ENCODE peak calls at places on chromosomes 11 and 22, in seven cellular contexts. Q is activated CD8-positive, alpha-beta T cell treated with anti-CD3 and anti-CD28 coated beads, Interleukin-2, amount 10 ng/mL, durations not matched to agents 7 days and 5 days; O is foreskin keratinocyte; K is activated T-helper 17 cell treated with anti-CD3 and anti-CD28 coated beads, Interleukin-2, amount 50 U/mL, for 72 hours; N is lower lobe of right lung; Z is T-cell; U is PC-3. L is an unnamed sample.

GRCh38 chr11:118633319-118633690 is 25.9 kb downstream of the PHLDB1 start:
- ATAC-seq in N (no peak), Q (no peak), K (no peak), O (no peak), U (no peak), Z (no peak), L (no peak)

GRCh38 chr11:111370902-111371578 is 8.0 kb downstream of the POU2AF1 start:
- ATAC-seq in O (no peak), K (peak; percentile 92), Z (no peak), Q (no peak), N (no peak), U (no peak), L (no peak)

GRCh38 chr22:44550666-44551491 is 52.8 kb upstream of the RTL6 start:
- ATAC-seq in U (peak; percentile 78), K (peak; percentile 99), N (peak; percentile 88), Q (peak; percentile 47), Z (peak; percentile 38), O (no peak), L (peak; percentile 93)

GRCh38 chr11:75301131-75301530 is 50.3 kb downstream of the ARRB1 start:
- ATAC-seq in K (no peak), O (no peak), U (no peak), N (peak; percentile 90), Z (no peak), Q (no peak), L (peak; percentile 17)

GRCh38 chr11:20762980-20763379 is 93.6 kb downstream of the NELL1 start:
- ATAC-seq in O (no peak), Q (no peak), N (no peak), K (no peak), U (no peak), Z (no peak), L (no peak)

GRCh38 chr11:63944987-63945386 is 6.2 kb downstream of the NAA40 start:
- ATAC-seq in Z (no peak), O (no peak), U (no peak), K (no peak), N (no peak), Q (no peak), L (peak; percentile 12)

GRCh38 chr11:95358516-95359322 is 127.7 kb upstream of the SESN3 start:
- ATAC-seq in U (no peak), Z (no peak), Q (no peak), O (no peak), N (peak; percentile 47), K (no peak), L (peak; percentile 31)

GRCh38 chr22:21701384-21701971 is 34.1 kb downstream of the YPEL1 start:
- ATAC-seq in N (no peak), K (no peak), Z (no peak), U (no peak), Q (no peak), O (no peak), L (no peak)

GRCh38 chr22:33832558-33833151 is 87.6 kb downstream of the LARGE1 start:
- ATAC-seq in K (no peak), Q (no peak), O (no peak), Z (no peak), U (no peak), N (no peak), L (peak; percentile 28)

GRCh38 chr22:44755956-44756361 is 3.6 kb downstream of the ARHGAP8 start:
- ATAC-seq in U (peak; percentile 50), Z (no peak), O (peak; percentile 55), K (no peak), Q (no peak), N (peak; percentile 63), L (no peak)

GRCh38 chr11:32752001-32752400 is 42.5 kb downstream of the CCDC73 start:
- ATAC-seq in Q (no peak), K (no peak), U (no peak), Z (no peak), O (no peak), N (no peak), L (no peak)

GRCh38 chr11:4211991-4212390 is 117.4 kb downstream of the RRM1 start:
- ATAC-seq in O (no peak), Q (no peak), U (no peak), N (no peak), K (no peak), Z (no peak), L (no peak)

GRCh38 chr11:66595245-66595904 is 2.4 kb downstream of the CCS start:
- ATAC-seq in Q (peak; percentile 3), K (no peak), N (no peak), Z (no peak), U (no peak), O (no peak), L (no peak)

GRCh38 chr11:132347156-132348090 is 977.0 kb downstream of the NTM start:
- ATAC-seq in O (no peak), Z (no peak), Q (no peak), U (no peak), K (peak; percentile 43), N (no peak), L (no peak)

GRCh38 chr11:104823638-104824037 is 74.6 kb downstream of the CASP12 start:
- ATAC-seq in N (no peak), Z (no peak), K (no peak), O (no peak), Q (no peak), U (no peak), L (no peak)

GRCh38 chr11:86692317-86692716 is 19.9 kb upstream of the ME3 start:
- ATAC-seq in N (no peak), K (no peak), O (peak; percentile 52), Q (no peak), Z (no peak), U (no peak), L (no peak)

GRCh38 chr11:6531267-6531752 is 34.2 kb downstream of the DNHD1 start:
- ATAC-seq in O (peak; percentile 84), Q (peak; percentile 69), U (peak; percentile 71), N (peak; percentile 75), K (peak; percentile 57), Z (peak; percentile 59), L (no peak)

GRCh38 chr11:7436657-7437056 is 48.6 kb upstream of the OLFML1 start:
- ATAC-seq in N (peak; percentile 67), K (peak; percentile 82), Q (peak; percentile 78), U (no peak), Z (peak; percentile 66), O (no peak), L (no peak)

GRCh38 chr11:78822931-78823423 is 248.3 kb upstream of the NARS2 start:
- ATAC-seq in N (peak; percentile 95), Q (no peak), O (no peak), U (no peak), K (no peak), Z (no peak), L (no peak)

GRCh38 chr11:86116386-86116726 is 47.5 kb upstream of the PICALM start:
- ATAC-seq in Z (peak; percentile 74), U (peak; percentile 88), K (peak; percentile 99), O (peak; percentile 90), Q (peak; percentile 76), N (no peak), L (peak; percentile 37)

GRCh38 chr22:23749747-23750373 is 1.1 kb downstream of the ZNF70 start:
- ATAC-seq in U (no peak), O (no peak), Z (no peak), K (no peak), Q (no peak), N (no peak), L (no peak)

GRCh38 chr22:49793296-49793695 is 34.4 kb downstream of the BRD1 start:
- ATAC-seq in N (no peak), U (no peak), Q (no peak), O (no peak), Z (no peak), K (no peak), L (no peak)

GRCh38 chr22:41770715-41771452 is 29.6 kb upstream of the CCDC134 start:
- ATAC-seq in Q (no peak), K (peak; percentile 84), O (peak; percentile 60), N (no peak), U (no peak), Z (no peak), L (no peak)

GRCh38 chr11:92401507-92401906 is 176.9 kb downstream of the FAT3 start:
- ATAC-seq in U (no peak), Z (no peak), K (no peak), Q (no peak), O (no peak), N (no peak), L (no peak)

L was measured in gastroesophageal sphincter.